ENCODE peak calls at places on chromosomes 2 and 18, in six cellular contexts. R is IMR-90, M is neuronal stem cell, T is mesendoderm, P is trophoblast cell, E is H1. J is an unnamed sample. For H3K4me1, the result is how much of the 10 kb centered on the place peaks cover.

GRCh38 chr18:384897-385296 is 115.6 kb downstream of the COLEC12 start:
- DNase-seq in T (no peak), E (no peak), M (no peak), P (no peak), R (no peak), J (no peak)

GRCh38 chr2:46376586-46377286 is 79.5 kb downstream of the EPAS1 start:
- DNase-seq in E (no peak), R (no peak), M (no peak), T (peak), P (no peak), J (no peak)

GRCh38 chr18:37403100-37403781 is 162.4 kb downstream of the CELF4 start:
- DNase-seq in E (no peak), M (no peak), P (peak), R (peak), T (peak), J (peak)

GRCh38 chr2:168912466-168913170 is 11.5 kb downstream of the G6PC2 start:
- DNase-seq in P (no peak), T (peak), E (peak), M (no peak), R (peak), J (peak)

GRCh38 chr2:11681722-11682589 is 12.0 kb upstream of the NTSR2 start:
- DNase-seq in P (peak), R (no peak), E (peak), M (peak), T (peak), J (no peak)

GRCh38 chr2:152525277-152525838 is 190.4 kb downstream of the FMNL2 start:
- DNase-seq in M (no peak), T (no peak), R (peak), P (no peak), E (no peak), J (peak)

GRCh38 chr18:23324056-23324811 is 128.9 kb upstream of the RIOK3 start:
- DNase-seq in M (no peak), R (no peak), E (no peak), P (no peak), T (no peak), J (no peak)

GRCh38 chr2:231673348-231673770 is 35.0 kb upstream of the PTMA start:
- DNase-seq in R (peak), E (peak), P (peak), M (no peak), T (peak), J (peak)

GRCh38 chr2:43519711-43520221 is 76.1 kb downstream of the THADA start:
- DNase-seq in P (no peak), E (no peak), T (no peak), M (no peak), R (peak), J (peak)

GRCh38 chr2:235577404-235578330 is 83.8 kb downstream of the AGAP1 start:
- DNase-seq in E (no peak), T (no peak), P (peak), M (peak), R (peak), J (peak)

GRCh38 chr2:86518498-86518897 is 44.7 kb downstream of the CHMP3 start:
- DNase-seq in T (peak), E (no peak), P (no peak), M (no peak), R (no peak), J (peak)

GRCh38 chr2:14803994-14804393 is 171.5 kb downstream of the LRATD1 start:
- DNase-seq in M (no peak), P (no peak), T (no peak), R (no peak), E (no peak), J (no peak)

GRCh38 chr2:11621465-11621864 is 48.5 kb downstream of the NTSR2 start:
- DNase-seq in P (no peak), E (no peak), M (no peak), T (no peak), R (no peak), J (no peak)

GRCh38 chr2:190270298-190270697 is 49.3 kb downstream of the HIBCH start:
- DNase-seq in R (peak), T (no peak), M (no peak), P (no peak), E (no peak), J (peak)

GRCh38 chr2:65018141-65018582 is 29.0 kb downstream of the SLC1A4 start:
- DNase-seq in M (no peak), E (no peak), T (no peak), R (no peak), P (peak), J (no peak)

GRCh38 chr2:151809073-151809383 is 19.2 kb downstream of the ARL5A start:
- DNase-seq in R (no peak), T (no peak), M (no peak), E (no peak), P (no peak), J (no peak)

GRCh38 chr2:172847188-172847587 is 111.5 kb downstream of the RAPGEF4 start:
- DNase-seq in P (no peak), M (no peak), R (no peak), E (no peak), T (no peak), J (no peak)

GRCh38 chr2:58033530-58033929 is 13.1 kb upstream of the VRK2 start:
- DNase-seq in E (no peak), P (no peak), M (no peak), T (no peak), R (no peak), J (no peak)
- H2BK120ac ChIP-seq in E (no peak), P (no peak), M (no peak), T (no peak), R (no peak), J (no peak)

GRCh38 chr2:10547663-10548384 is 99.7 kb upstream of the ODC1 start:
- DNase-seq in P (no peak), T (peak), M (no peak), R (no peak), E (no peak), J (no peak)
- H3K4me3 ChIP-seq in P (no peak), T (no peak), M (no peak), R (no peak), E (no peak), J (no peak)

DNA sequence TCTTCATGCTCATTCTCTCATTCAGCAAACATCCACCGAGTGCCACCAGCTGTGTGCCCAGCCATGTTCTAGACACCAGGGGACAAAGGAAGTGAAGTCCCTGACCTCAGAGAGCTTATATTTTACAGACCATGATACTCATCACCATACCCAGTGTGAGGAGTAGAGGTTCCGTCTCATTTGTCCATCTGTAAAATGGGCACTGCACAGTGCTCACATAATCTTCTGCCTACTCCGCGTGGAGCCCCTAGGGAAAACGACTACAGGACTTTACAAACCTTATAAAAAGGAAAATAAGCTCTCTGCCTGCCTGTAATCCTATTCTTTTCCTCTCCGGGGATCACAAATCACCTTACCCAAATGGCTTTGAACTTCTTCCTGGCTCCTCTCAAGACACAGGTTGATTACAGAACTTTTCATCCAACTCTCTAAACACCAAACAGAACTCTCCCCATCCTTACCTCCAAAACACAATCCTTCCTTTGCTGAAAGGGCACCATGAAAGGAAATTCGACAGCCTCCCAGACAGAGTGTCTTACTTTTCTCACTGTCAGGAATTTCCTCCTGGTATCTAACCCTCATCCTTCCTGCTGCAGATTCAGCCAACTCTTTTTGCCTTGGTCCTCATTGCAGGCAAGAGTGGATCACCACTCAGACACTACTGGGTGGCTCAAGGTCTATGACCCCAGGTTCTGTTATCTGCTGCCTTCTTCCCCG is 99.5 kb downstream of the TNS1 start:
- DNase-seq in P (no peak), M (no peak), R (no peak), T (no peak), E (no peak), J (no peak)
- H3K4me1 ChIP-seq in P (under half), M (under half), R (under half), T (under half), E (under half), J (under half)

DNA sequence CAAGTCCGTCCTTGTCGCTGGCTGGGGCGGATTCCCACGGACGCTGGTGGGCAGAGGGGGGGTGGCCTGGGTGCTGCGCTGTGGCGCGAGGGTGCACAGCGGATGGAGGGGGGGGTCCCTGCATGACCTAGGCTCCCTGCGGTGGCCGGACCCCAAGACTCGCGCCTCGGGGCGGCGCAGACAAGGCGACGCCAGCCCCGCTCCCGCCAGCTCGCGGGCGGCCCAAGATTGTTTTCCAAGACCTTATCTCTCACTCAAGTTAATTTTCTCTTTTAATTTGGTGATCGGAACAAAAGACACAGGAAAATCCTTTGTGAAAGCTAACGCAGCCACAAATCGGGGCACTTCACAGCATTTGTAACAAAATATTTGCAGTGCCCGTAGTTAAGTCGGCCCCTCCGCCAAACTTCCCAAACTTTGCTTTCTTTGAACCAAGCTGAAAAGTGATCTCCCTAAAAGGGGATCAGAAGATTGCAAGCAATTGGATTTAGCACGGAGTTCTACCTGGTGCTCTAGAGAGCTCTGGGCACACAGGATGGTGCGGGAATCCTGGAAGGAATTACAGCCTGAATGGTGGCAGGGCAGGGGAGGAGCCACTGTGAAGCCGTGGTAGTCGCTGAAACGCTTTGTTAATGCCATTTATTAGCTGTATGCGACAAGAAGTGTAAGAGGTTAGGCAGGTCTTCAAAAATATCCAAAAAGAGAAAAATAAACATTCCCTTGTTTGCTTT is 4.8 kb upstream of the ID2 start:
- DNase-seq in R (peak), P (no peak), E (no peak), M (peak), T (peak), J (peak)
- H2BK120ac ChIP-seq in R (peak), P (peak), E (peak), M (peak), T (peak), J (peak)

DNA sequence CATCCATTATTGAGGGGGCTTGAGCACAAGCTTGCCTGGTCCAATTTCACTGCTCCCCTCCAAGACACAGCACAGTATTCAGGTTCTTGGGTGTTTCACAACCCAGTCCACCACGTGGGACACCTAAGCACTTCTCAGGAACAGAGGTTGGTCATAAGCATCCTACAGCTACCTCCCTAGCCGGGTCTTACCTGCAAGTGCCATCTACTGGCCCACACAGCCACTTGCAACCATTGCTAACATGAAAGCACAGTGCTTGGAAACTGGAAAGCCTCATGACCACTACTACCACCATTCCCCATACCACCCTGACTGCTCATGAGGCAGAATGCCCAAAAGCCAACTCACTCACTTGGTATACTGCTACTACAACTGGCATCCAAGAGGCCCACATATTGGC is 105.7 kb upstream of the RPRM start:
- DNase-seq in E (no peak), M (no peak), R (no peak), P (no peak), T (peak), J (no peak)
- H3K4me3 ChIP-seq in E (no peak), M (no peak), R (no peak), P (no peak), T (no peak), J (no peak)